ENCODE peak calls at places on chromosomes 5 and 9, in ten cellular contexts. Y is mesenteric fat pad; S is glutamatergic neuron; Z is heart left ventricle; V is stimulated activated CD4-positive, alpha-beta T cell treated with anti-CD3 and anti-CD28 coated beads, Interleukin-4, amount 100 ng/mL, for 4 hours; N is mesothelial cell of epicardium; O is substantia nigra; M is HFFc6; C is sigmoid colon; G is astrocyte of the hippocampus. E is an unnamed sample.

GRCh38 chr9:99457981-99458380 is 235.9 kb downstream of the SEC61B start:
- DNase-seq in Y (no peak), S (no peak), Z (no peak), V (no peak), N (no peak), O (no peak), M (no peak), C (no peak), G (no peak), E (no peak)

GRCh38 chr5:54093081-54093492 is 217.3 kb downstream of the ARL15 start:
- DNase-seq in Y (no peak), S (no peak), Z (peak; percentile 7), V (no peak), N (no peak), O (no peak), M (no peak), C (no peak), G (no peak), E (no peak)

GRCh38 chr5:35066260-35066795 is 18.6 kb upstream of the AGXT2 start:
- DNase-seq in Y (no peak), S (no peak), Z (no peak), V (no peak), N (no peak), O (no peak), M (no peak), C (no peak), G (no peak), E (no peak)

GRCh38 chr5:169460896-169461295 is 122.7 kb upstream of the SPDL1 start:
- DNase-seq in Y (no peak), S (no peak), Z (no peak), V (no peak), N (no peak), O (no peak), M (peak; percentile 41), C (no peak), G (no peak), E (no peak)

GRCh38 chr5:73867344-73868335 is 241.6 kb downstream of the ARHGEF28 start:
- DNase-seq in Y (no peak), S (no peak), Z (no peak), V (no peak), N (no peak), O (no peak), M (peak; percentile 60), C (no peak), G (peak; percentile 84), E (no peak)

GRCh38 chr9:134332841-134333233 is 6.6 kb downstream of the RXRA start:
- DNase-seq in Y (no peak), S (no peak), Z (no peak), V (no peak), N (no peak), O (no peak), M (no peak), C (no peak), G (no peak), E (no peak)

GRCh38 chr5:116375926-116376325 is 198.7 kb downstream of the SEMA6A start:
- DNase-seq in Y (no peak), S (no peak), Z (no peak), V (no peak), N (no peak), O (no peak), M (no peak), C (no peak), G (no peak), E (no peak)

GRCh38 chr9:71795097-71795807 is 26.9 kb upstream of the CEMIP2 start:
- DNase-seq in Y (no peak), S (no peak), Z (no peak), V (no peak), N (no peak), O (no peak), M (no peak), C (no peak), G (no peak), E (no peak)

GRCh38 chr9:133160742-133161541 is 2.8 kb downstream of the GBGT1 start:
- DNase-seq in Y (no peak), S (peak; percentile 70), Z (no peak), V (no peak), N (no peak), O (no peak), M (peak; percentile 68), C (peak; percentile 91), G (peak; percentile 66), E (peak; percentile 34)

GRCh38 chr5:94908889-94909480 is 290.5 kb downstream of the SLF1 start:
- DNase-seq in Y (no peak), S (no peak), Z (no peak), V (no peak), N (no peak), O (no peak), M (peak; percentile 37), C (no peak), G (peak; percentile 63), E (no peak)

GRCh38 chr5:145941096-145941676 is 4.8 kb downstream of the SH3RF2 start:
- DNase-seq in Y (no peak), S (no peak), Z (no peak), V (no peak), N (no peak), O (no peak), M (peak; percentile 25), C (no peak), G (no peak), E (no peak)

GRCh38 chr9:124792976-124793594 is 16.2 kb downstream of the OLFML2A start:
- DNase-seq in Y (no peak), S (no peak), Z (no peak), V (no peak), N (no peak), O (no peak), M (peak; percentile 32), C (no peak), G (no peak), E (no peak)

GRCh38 chr5:174335682-174336364 is 290.3 kb downstream of the NSG2 start:
- DNase-seq in Y (no peak), S (no peak), Z (no peak), V (no peak), N (no peak), O (no peak), M (no peak), C (no peak), G (peak; percentile 66), E (no peak)

GRCh38 chr5:177336112-177336511 is 15.4 kb downstream of the LMAN2 start:
- DNase-seq in Y (no peak), S (no peak), Z (no peak), V (no peak), N (no peak), O (no peak), M (no peak), C (no peak), G (peak; percentile 39), E (no peak)

GRCh38 chr5:120447706-120448239 is 16.3 kb upstream of the PRR16 start:
- DNase-seq in Y (no peak), S (no peak), Z (no peak), V (no peak), N (no peak), O (no peak), M (no peak), C (no peak), G (no peak), E (no peak)

GRCh38 chr9:5971740-5972139 is 43.7 kb downstream of the RANBP6 start:
- DNase-seq in Y (no peak), S (no peak), Z (no peak), V (no peak), N (no peak), O (no peak), M (peak; percentile 15), C (no peak), G (peak; percentile 11), E (no peak)

GRCh38 chr9:133876144-133876543 is 116.0 kb downstream of the VAV2 start:
- DNase-seq in Y (no peak), S (peak; percentile 81), Z (no peak), V (no peak), N (no peak), O (no peak), M (no peak), C (no peak), G (no peak), E (no peak)

GRCh38 chr9:128987800-128988199 is 40.3 kb downstream of the NUP188 start:
- DNase-seq in Y (no peak), S (no peak), Z (no peak), V (no peak), N (no peak), O (no peak), M (peak; percentile 79), C (no peak), G (peak; percentile 95), E (peak; percentile 13)

GRCh38 chr9:114433720-114434255 is 46.0 kb upstream of the AKNA start:
- DNase-seq in Y (no peak), S (no peak), Z (no peak), V (no peak), N (no peak), O (no peak), M (no peak), C (no peak), G (no peak), E (no peak)

GRCh38 chr5:176809544-176810083 is 745 bp upstream of the UNC5A start:
- DNase-seq in Y (no peak), S (no peak), Z (no peak), V (no peak), N (no peak), O (no peak), M (no peak), C (no peak), G (no peak), E (no peak)

GRCh38 chr5:177601577-177602457 is 1.9 kb downstream of the B4GALT7 start:
- DNase-seq in Y (peak; percentile 59), S (peak; percentile 33), Z (no peak), V (no peak), N (no peak), O (no peak), M (no peak), C (no peak), G (no peak), E (no peak)